ENCODE peak calls at places on chromosomes 1 and 21, in five cellular contexts. U, A, F, D and R are unnamed samples.

GRCh38 chr1:28508435-28508754 is 2.6 kb downstream of the RCC1 start:
- DNase-seq in U (no peak), A (no peak), F (no peak), D (peak), R (peak)

GRCh38 chr1:25543425-25544242 is at the start of gene LDLRAP1:
- DNase-seq in U (peak), A (peak), F (peak), D (peak), R (peak)

GRCh38 chr1:8340456-8340855 is 22.5 kb downstream of the SLC45A1 start:
- DNase-seq in U (no peak), A (no peak), F (no peak), D (no peak), R (no peak)

GRCh38 chr1:904271-904950 is 19.3 kb upstream of the SAMD11 start:
- DNase-seq in U (peak), A (peak), F (peak), D (peak), R (peak)

GRCh38 chr1:248739580-248740205 is 15.9 kb downstream of the LYPD8 start:
- DNase-seq in U (no peak), A (no peak), F (no peak), D (no peak), R (no peak)

GRCh38 chr1:158078569-158079080 is 85.2 kb downstream of the KIRREL1 start:
- DNase-seq in U (no peak), A (no peak), F (no peak), D (no peak), R (no peak)

GRCh38 chr1:22601610-22602009 is 34.8 kb upstream of the C1QA start:
- DNase-seq in U (no peak), A (no peak), F (no peak), D (no peak), R (no peak)

GRCh38 chr1:158145173-158145719 is 35.4 kb upstream of the CD1D start:
- DNase-seq in U (peak), A (peak), F (peak), D (no peak), R (peak)

GRCh38 chr1:218348628-218349185 is 3.6 kb downstream of the TGFB2 start:
- DNase-seq in U (no peak), A (no peak), F (no peak), D (no peak), R (no peak)

GRCh38 chr1:22792396-22793171 is 81.9 kb downstream of the EPHB2 start:
- DNase-seq in U (no peak), A (no peak), F (no peak), D (no peak), R (no peak)

GRCh38 chr1:6246497-6247295 is 2.7 kb downstream of the HES3 start:
- DNase-seq in U (peak), A (no peak), F (peak), D (peak), R (peak)

GRCh38 chr1:81424056-81424455 is 376.7 kb upstream of the ADGRL2 start:
- DNase-seq in U (no peak), A (peak), F (peak), D (no peak), R (no peak)

GRCh38 chr1:236875975-236876374 is 80.9 kb downstream of the MTR start:
- DNase-seq in U (no peak), A (peak), F (no peak), D (no peak), R (peak)

GRCh38 chr1:40185951-40186864 is 25.0 kb downstream of the RLF start:
- DNase-seq in U (no peak), A (peak), F (peak), D (no peak), R (peak)

GRCh38 chr1:10794724-10795304 is 1.6 kb downstream of the CASZ1 start:
- DNase-seq in U (peak), A (no peak), F (no peak), D (peak), R (no peak)

GRCh38 chr1:160629286-160630210 is 17.3 kb downstream of the SLAMF1 start:
- DNase-seq in U (peak), A (no peak), F (no peak), D (no peak), R (no peak)

GRCh38 chr1:16442941-16443340 is 2.4 kb downstream of the NECAP2 start:
- DNase-seq in U (no peak), A (no peak), F (no peak), D (no peak), R (no peak)

GRCh38 chr1:101314244-101314643 is 77.4 kb downstream of the S1PR1 start:
- DNase-seq in U (no peak), A (peak), F (peak), D (no peak), R (peak)

GRCh38 chr1:94255476-94255875 is 18.1 kb upstream of the ARHGAP29 start:
- DNase-seq in U (no peak), A (no peak), F (no peak), D (no peak), R (peak)

GRCh38 chr1:53949023-53949611 is 3.0 kb downstream of the LRRC42 start:
- DNase-seq in U (no peak), A (peak), F (peak), D (peak), R (peak)

GRCh38 chr1:118388341-118388740 is 203.3 kb upstream of the SPAG17 start:
- DNase-seq in U (no peak), A (peak), F (peak), D (no peak), R (no peak)

GRCh38 chr1:244347942-244348341 is 103.8 kb downstream of the ADSS2 start:
- DNase-seq in U (no peak), A (no peak), F (peak), D (no peak), R (peak)

GRCh38 chr1:32928285-32928684 is 27.1 kb upstream of the TMEM54 start:
- DNase-seq in U (no peak), A (no peak), F (no peak), D (no peak), R (no peak)

GRCh38 chr1:226029093-226029496 is 30.0 kb upstream of the SDE2 start:
- DNase-seq in U (no peak), A (no peak), F (no peak), D (no peak), R (no peak)

GRCh38 chr1:53367503-53368313 is 39.8 kb upstream of the LRP8 start:
- DNase-seq in U (peak), A (no peak), F (no peak), D (no peak), R (no peak)

GRCh38 chr1:26570287-26570686 is 40.7 kb downstream of the RPS6KA1 start:
- DNase-seq in U (peak), A (peak), F (no peak), D (no peak), R (peak)

GRCh38 chr1:182872881-182873280 is 33.7 kb downstream of the DHX9 start:
- DNase-seq in U (no peak), A (no peak), F (no peak), D (no peak), R (no peak)

GRCh38 chr1:156432109-156433018 is 63.4 kb downstream of the RHBG start:
- DNase-seq in U (no peak), A (no peak), F (no peak), D (peak), R (no peak)

GRCh38 chr1:110961902-110962301 is 1.8 kb downstream of the LRIF1 start:
- DNase-seq in U (no peak), A (no peak), F (no peak), D (no peak), R (no peak)
- H3K4me3 ChIP-seq in U (no peak), A (no peak), F (no peak), D (peak), R (no peak)

GRCh38 chr21:38171723-38172344 is 85.0 kb upstream of the KCNJ15 start:
- DNase-seq in U (no peak), A (peak), F (peak), D (peak), R (peak)
- TF ChIP-seq CTCF in U (no peak), A (peak), F (peak), D (no peak), R (peak)

GRCh38 chr21:33847586-33848251 is 67.9 kb downstream of the ATP5PO start:
- DNase-seq in U (no peak), A (no peak), F (no peak), D (no peak), R (no peak)

GRCh38 chr21:33844104-33844889 is 71.3 kb downstream of the ATP5PO start:
- DNase-seq in U (peak), A (peak), F (peak), D (no peak), R (no peak)

GRCh38 chr21:33843216-33843615 is 72.4 kb downstream of the ATP5PO start:
- DNase-seq in U (no peak), A (no peak), F (peak), D (no peak), R (no peak)

GRCh38 chr21:33846141-33846540 is 69.5 kb downstream of the ATP5PO start:
- DNase-seq in U (no peak), A (no peak), F (no peak), D (no peak), R (no peak)

GRCh38 chr21:33844890-33845205 is 70.8 kb downstream of the ATP5PO start:
- DNase-seq in U (no peak), A (no peak), F (no peak), D (no peak), R (no peak)
- H3K4me3 ChIP-seq in U (no peak), A (no peak), F (no peak), D (no peak), R (no peak)

GRCh38 chr1:228238007-228238406 is 30.2 kb downstream of the OBSCN start:
- DNase-seq in U (no peak), A (no peak), F (no peak), D (no peak), R (no peak)
- TF ChIP-seq CTCF in U (no peak), A (no peak), F (no peak), D (no peak), R (no peak)

GRCh38 chr1:166691476-166691875 is 147.8 kb upstream of the POGK start:
- DNase-seq in U (no peak), A (no peak), F (no peak), D (no peak), R (no peak)

GRCh38 chr1:166693158-166693557 is 146.1 kb upstream of the POGK start:
- DNase-seq in U (no peak), A (no peak), F (no peak), D (no peak), R (no peak)

GRCh38 chr1:166695115-166695514 is 144.2 kb upstream of the POGK start:
- DNase-seq in U (no peak), A (no peak), F (no peak), D (no peak), R (no peak)

GRCh38 chr1:166693673-166694297 is 145.5 kb upstream of the POGK start:
- DNase-seq in U (no peak), A (no peak), F (no peak), D (no peak), R (no peak)

DNA sequence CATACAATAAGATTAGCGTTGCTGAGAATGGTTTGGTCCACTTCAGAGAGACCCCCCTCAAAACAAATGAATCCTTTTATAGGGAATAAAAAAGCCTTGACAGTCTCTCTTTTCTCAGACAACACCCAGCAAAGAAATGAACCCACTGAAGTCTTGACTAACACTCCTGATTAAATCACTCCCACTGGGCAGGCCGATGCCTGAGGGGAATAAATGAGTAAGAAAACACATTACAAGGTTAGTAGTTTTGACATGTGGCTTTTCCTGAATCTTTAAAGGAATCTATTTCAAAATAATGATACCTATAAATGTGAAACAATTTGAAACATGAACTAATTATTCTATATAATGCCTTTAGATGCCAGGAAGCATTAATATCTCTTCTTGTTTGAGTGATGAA is 146.9 kb upstream of the POGK start:
- DNase-seq in U (no peak), A (no peak), F (no peak), D (no peak), R (no peak)
- H3K4me3 ChIP-seq in U (no peak), A (no peak), F (no peak), D (no peak), R (no peak)